ENCODE peak calls at places on chromosome 3, in ten cellular contexts. One of them, this sample, is unnamed.

GRCh38 chr3:117665311-117665710 is 955.7 kb downstream of the TUSC7 start:
- DNase-seq in IMR-90: no peak
- DNase-seq in stomach: peak; percentile 70
- DNase-seq in body of pancreas: peak; percentile 41
- DNase-seq in HCT116: no peak
- DNase-seq in HepG2: no peak
- DNase-seq in upper lobe of left lung: no peak
- DNase-seq in suprapubic skin: no peak
- DNase-seq in endothelial cell of umbilical vein: no peak
- DNase-seq in esophagus muscularis mucosa: no peak
- DNase-seq in this sample: no peak

GRCh38 chr3:114558271-114558670 is 264.4 kb downstream of the TIGIT start:
- DNase-seq in endothelial cell of umbilical vein: no peak
- DNase-seq in suprapubic skin: no peak
- DNase-seq in body of pancreas: no peak
- DNase-seq in stomach: no peak
- DNase-seq in upper lobe of left lung: no peak
- DNase-seq in HepG2: no peak
- DNase-seq in esophagus muscularis mucosa: no peak
- DNase-seq in IMR-90: peak; percentile 46
- DNase-seq in HCT116: no peak
- DNase-seq in this sample: no peak

GRCh38 chr3:148600902-148601765 is 96.6 kb upstream of the AGTR1 start:
- DNase-seq in stomach: no peak
- DNase-seq in suprapubic skin: no peak
- DNase-seq in endothelial cell of umbilical vein: no peak
- DNase-seq in HCT116: peak; percentile 4
- DNase-seq in body of pancreas: peak; percentile 29
- DNase-seq in HepG2: peak; percentile 100
- DNase-seq in esophagus muscularis mucosa: no peak
- DNase-seq in IMR-90: no peak
- DNase-seq in upper lobe of left lung: no peak
- DNase-seq in this sample: no peak

GRCh38 chr3:60588806-60589205 is 662.4 kb downstream of the FHIT start:
- DNase-seq in esophagus muscularis mucosa: no peak
- DNase-seq in stomach: no peak
- DNase-seq in IMR-90: peak; percentile 85
- DNase-seq in endothelial cell of umbilical vein: no peak
- DNase-seq in HCT116: peak; percentile 33
- DNase-seq in upper lobe of left lung: no peak
- DNase-seq in HepG2: no peak
- DNase-seq in suprapubic skin: no peak
- DNase-seq in body of pancreas: no peak
- DNase-seq in this sample: no peak

GRCh38 chr3:16300881-16301359 is 35.9 kb downstream of the OXNAD1 start:
- DNase-seq in suprapubic skin: no peak
- DNase-seq in IMR-90: no peak
- DNase-seq in HCT116: no peak
- DNase-seq in body of pancreas: no peak
- DNase-seq in endothelial cell of umbilical vein: no peak
- DNase-seq in esophagus muscularis mucosa: peak; percentile 91
- DNase-seq in HepG2: no peak
- DNase-seq in upper lobe of left lung: no peak
- DNase-seq in stomach: no peak
- DNase-seq in this sample: no peak

GRCh38 chr3:138042043-138042442 is 32.1 kb downstream of the CLDN18 start:
- DNase-seq in endothelial cell of umbilical vein: no peak
- DNase-seq in stomach: no peak
- DNase-seq in suprapubic skin: no peak
- DNase-seq in body of pancreas: no peak
- DNase-seq in IMR-90: peak; percentile 89
- DNase-seq in HCT116: no peak
- DNase-seq in upper lobe of left lung: no peak
- DNase-seq in esophagus muscularis mucosa: no peak
- DNase-seq in HepG2: no peak
- DNase-seq in this sample: no peak

GRCh38 chr3:177236704-177237103 is 39.4 kb upstream of the TBL1XR1 start:
- DNase-seq in suprapubic skin: no peak
- DNase-seq in HepG2: no peak
- DNase-seq in upper lobe of left lung: no peak
- DNase-seq in stomach: no peak
- DNase-seq in endothelial cell of umbilical vein: no peak
- DNase-seq in IMR-90: peak; percentile 52
- DNase-seq in body of pancreas: no peak
- DNase-seq in HCT116: no peak
- DNase-seq in esophagus muscularis mucosa: no peak
- DNase-seq in this sample: no peak

GRCh38 chr3:16546186-16547004 is 32.9 kb upstream of the RFTN1 start:
- DNase-seq in upper lobe of left lung: peak; percentile 38
- DNase-seq in endothelial cell of umbilical vein: peak; percentile 4
- DNase-seq in stomach: no peak
- DNase-seq in HCT116: no peak
- DNase-seq in esophagus muscularis mucosa: peak; percentile 50
- DNase-seq in HepG2: no peak
- DNase-seq in suprapubic skin: no peak
- DNase-seq in body of pancreas: no peak
- DNase-seq in IMR-90: no peak
- DNase-seq in this sample: no peak

GRCh38 chr3:114308830-114309229 is 15.0 kb downstream of the TIGIT start:
- DNase-seq in IMR-90: no peak
- DNase-seq in HCT116: no peak
- DNase-seq in suprapubic skin: no peak
- DNase-seq in esophagus muscularis mucosa: no peak
- DNase-seq in stomach: no peak
- DNase-seq in HepG2: no peak
- DNase-seq in endothelial cell of umbilical vein: no peak
- DNase-seq in upper lobe of left lung: no peak
- DNase-seq in body of pancreas: no peak
- DNase-seq in this sample: no peak

GRCh38 chr3:127697531-127698240 is 24.9 kb downstream of the ABTB1 start:
- DNase-seq in stomach: peak; percentile 80
- DNase-seq in body of pancreas: peak; percentile 88
- DNase-seq in suprapubic skin: peak; percentile 90
- DNase-seq in endothelial cell of umbilical vein: peak; percentile 92
- DNase-seq in esophagus muscularis mucosa: peak; percentile 95
- DNase-seq in HepG2: peak; percentile 58
- DNase-seq in HCT116: peak; percentile 50
- DNase-seq in upper lobe of left lung: no peak
- DNase-seq in IMR-90: peak; percentile 90
- DNase-seq in this sample: peak; percentile 81
- H3K4me3 ChIP-seq in stomach: peak overlapping the region; percentile 16
- H3K4me3 ChIP-seq in body of pancreas: no peak overlapping the region
- H3K4me3 ChIP-seq in suprapubic skin: peak overlapping the region; percentile 22
- H3K4me3 ChIP-seq in endothelial cell of umbilical vein: no peak overlapping the region
- H3K4me3 ChIP-seq in esophagus muscularis mucosa: peak overlapping the region; percentile 33
- H3K4me3 ChIP-seq in HepG2: no peak overlapping the region
- H3K4me3 ChIP-seq in HCT116: no peak overlapping the region
- H3K4me3 ChIP-seq in upper lobe of left lung: no peak overlapping the region
- H3K4me3 ChIP-seq in IMR-90: no peak overlapping the region
- H3K4me3 ChIP-seq in this sample: no peak overlapping the region

DNA sequence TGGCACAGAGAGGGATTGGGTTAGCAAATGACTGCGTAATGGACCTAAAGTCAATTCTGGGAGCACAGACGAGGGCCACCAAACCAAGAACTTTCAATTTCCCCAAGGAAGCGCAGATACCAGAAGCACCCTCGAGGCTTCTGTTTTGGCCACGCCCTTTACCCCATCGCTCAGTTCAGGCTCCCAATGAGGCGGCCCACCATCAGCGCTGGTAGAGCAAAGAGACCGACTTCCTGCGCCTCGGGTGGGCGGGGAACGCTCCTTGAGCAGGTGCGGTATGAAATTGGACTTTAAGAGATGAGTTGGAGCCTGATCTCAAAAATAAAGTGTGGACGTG is 603 bp upstream of the SPSB4 start:
- DNase-seq in esophagus muscularis mucosa: no peak
- DNase-seq in endothelial cell of umbilical vein: no peak
- DNase-seq in body of pancreas: no peak
- DNase-seq in suprapubic skin: no peak
- DNase-seq in IMR-90: no peak
- DNase-seq in upper lobe of left lung: no peak
- DNase-seq in HepG2: no peak
- DNase-seq in stomach: no peak
- DNase-seq in HCT116: no peak
- DNase-seq in this sample: no peak
- H3K27me3 ChIP-seq in esophagus muscularis mucosa: no peaks in the 10 kb centered on the region
- H3K27me3 ChIP-seq in endothelial cell of umbilical vein: peaks cover 26% of the 10 kb centered on the region
- H3K27me3 ChIP-seq in body of pancreas: no peaks in the 10 kb centered on the region
- H3K27me3 ChIP-seq in suprapubic skin: peaks cover 60% of the 10 kb centered on the region
- H3K27me3 ChIP-seq in IMR-90: peaks cover 40% of the 10 kb centered on the region
- H3K27me3 ChIP-seq in upper lobe of left lung: peaks cover 27% of the 10 kb centered on the region
- H3K27me3 ChIP-seq in HepG2: peaks cover 40% of the 10 kb centered on the region
- H3K27me3 ChIP-seq in stomach: peaks cover 14% of the 10 kb centered on the region
- H3K27me3 ChIP-seq in HCT116: peaks cover 21% of the 10 kb centered on the region
- H3K27me3 ChIP-seq in this sample: no peaks in the 10 kb centered on the region

GRCh38 chr3:113019182-113020137 is 28.7 kb downstream of the GTPBP8 start:
- DNase-seq in esophagus muscularis mucosa: peak; percentile 98
- DNase-seq in endothelial cell of umbilical vein: peak; percentile 91
- DNase-seq in body of pancreas: peak; percentile 91
- DNase-seq in stomach: peak; percentile 89
- DNase-seq in upper lobe of left lung: peak; percentile 95
- DNase-seq in suprapubic skin: peak; percentile 94
- DNase-seq in IMR-90: peak; percentile 91
- DNase-seq in HCT116: peak; percentile 82
- DNase-seq in HepG2: peak; percentile 81
- DNase-seq in this sample: peak; percentile 93
- TF ChIP-seq POLR2A in esophagus muscularis mucosa: peak; percentile 25
- TF ChIP-seq POLR2A in endothelial cell of umbilical vein: peak; percentile 75
- TF ChIP-seq POLR2A in body of pancreas: peak; percentile 75
- TF ChIP-seq POLR2A in stomach: no peak
- TF ChIP-seq POLR2A in upper lobe of left lung: peak; percentile 56
- TF ChIP-seq POLR2A in suprapubic skin: no peak
- TF ChIP-seq POLR2A in IMR-90: peak; percentile 75
- TF ChIP-seq POLR2A in HCT116: peak; percentile 74
- TF ChIP-seq POLR2A in HepG2: peak; percentile 80
- TF ChIP-seq POLR2A in this sample: peak; percentile 68

GRCh38 chr3:75395601-75396315 is 268.4 kb upstream of the FRG2C start:
- DNase-seq in HCT116: no peak
- DNase-seq in body of pancreas: no peak
- DNase-seq in upper lobe of left lung: peak; percentile 84
- DNase-seq in esophagus muscularis mucosa: no peak
- DNase-seq in stomach: no peak
- DNase-seq in suprapubic skin: no peak
- DNase-seq in IMR-90: no peak
- DNase-seq in endothelial cell of umbilical vein: no peak
- DNase-seq in HepG2: no peak
- DNase-seq in this sample: no peak

GRCh38 chr3:75396316-75396802 is 267.8 kb upstream of the FRG2C start:
- DNase-seq in body of pancreas: peak; percentile 32
- DNase-seq in HCT116: no peak
- DNase-seq in HepG2: no peak
- DNase-seq in suprapubic skin: no peak
- DNase-seq in IMR-90: no peak
- DNase-seq in stomach: no peak
- DNase-seq in esophagus muscularis mucosa: no peak
- DNase-seq in endothelial cell of umbilical vein: no peak
- DNase-seq in upper lobe of left lung: no peak
- DNase-seq in this sample: no peak
- H3K4me3 ChIP-seq in body of pancreas: no peak overlapping the region
- H3K4me3 ChIP-seq in HCT116: no peak overlapping the region
- H3K4me3 ChIP-seq in HepG2: no peak overlapping the region
- H3K4me3 ChIP-seq in suprapubic skin: peak overlapping the region; percentile 36
- H3K4me3 ChIP-seq in IMR-90: no peak overlapping the region
- H3K4me3 ChIP-seq in stomach: peak overlapping the region; percentile 29
- H3K4me3 ChIP-seq in esophagus muscularis mucosa: peak overlapping the region; percentile 40
- H3K4me3 ChIP-seq in endothelial cell of umbilical vein: no peak overlapping the region
- H3K4me3 ChIP-seq in upper lobe of left lung: peak overlapping the region; percentile 29
- H3K4me3 ChIP-seq in this sample: no peak overlapping the region

DNA sequence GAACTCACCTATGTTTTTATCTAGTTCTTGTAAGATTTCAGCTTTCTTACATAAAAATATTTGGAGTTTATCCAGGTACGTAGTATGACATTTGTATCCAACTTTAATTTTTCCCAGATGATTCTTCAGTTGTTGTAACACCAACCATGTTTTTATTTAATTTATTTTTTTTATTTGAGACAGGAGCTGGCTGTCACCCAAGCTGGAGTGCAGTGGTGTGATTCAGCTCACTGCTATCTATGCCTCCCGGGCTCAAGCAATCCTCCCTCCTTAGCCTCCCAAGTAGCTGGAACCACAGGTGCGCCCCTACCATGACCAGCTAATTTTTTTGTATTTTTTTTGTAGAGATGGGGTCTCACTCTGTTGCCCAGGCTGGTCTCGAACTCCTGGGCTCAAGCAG is 6.6 kb downstream of the XYLB start:
- DNase-seq in HCT116: no peak
- DNase-seq in IMR-90: peak; percentile 24
- DNase-seq in stomach: no peak
- DNase-seq in endothelial cell of umbilical vein: no peak
- DNase-seq in body of pancreas: no peak
- DNase-seq in esophagus muscularis mucosa: no peak
- DNase-seq in upper lobe of left lung: no peak
- DNase-seq in HepG2: no peak
- DNase-seq in suprapubic skin: peak; percentile 43
- DNase-seq in this sample: no peak
- H3K27me3 ChIP-seq in HCT116: no peaks in the 10 kb centered on the region
- H3K27me3 ChIP-seq in IMR-90: no peaks in the 10 kb centered on the region
- H3K27me3 ChIP-seq in stomach: no peaks in the 10 kb centered on the region
- H3K27me3 ChIP-seq in endothelial cell of umbilical vein: no peaks in the 10 kb centered on the region
- H3K27me3 ChIP-seq in body of pancreas: no peaks in the 10 kb centered on the region
- H3K27me3 ChIP-seq in esophagus muscularis mucosa: no peaks in the 10 kb centered on the region
- H3K27me3 ChIP-seq in upper lobe of left lung: no peaks in the 10 kb centered on the region
- H3K27me3 ChIP-seq in HepG2: no peaks in the 10 kb centered on the region
- H3K27me3 ChIP-seq in suprapubic skin: no peaks in the 10 kb centered on the region
- H3K27me3 ChIP-seq in this sample: no peaks in the 10 kb centered on the region

DNA sequence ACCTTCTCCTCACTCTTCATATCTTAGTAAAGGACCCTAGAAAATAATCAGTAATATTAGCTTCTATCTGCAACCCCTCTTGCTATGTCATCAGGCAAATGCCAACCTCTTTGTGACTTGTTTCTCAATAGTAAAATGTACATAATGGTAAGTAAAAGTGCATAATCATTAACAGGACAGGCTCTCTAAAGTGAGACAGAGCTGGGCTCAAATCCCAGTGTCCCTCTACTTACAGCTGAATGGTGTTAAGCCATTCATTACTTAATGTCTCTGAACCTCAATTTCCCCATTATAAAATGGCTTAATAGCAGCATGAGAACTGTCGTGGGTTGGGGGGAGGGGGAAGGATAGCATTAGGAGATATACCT is 62.6 kb upstream of the ATP11B start:
- DNase-seq in stomach: no peak
- DNase-seq in HepG2: peak; percentile 18
- DNase-seq in upper lobe of left lung: no peak
- DNase-seq in IMR-90: no peak
- DNase-seq in endothelial cell of umbilical vein: no peak
- DNase-seq in suprapubic skin: no peak
- DNase-seq in body of pancreas: no peak
- DNase-seq in HCT116: no peak
- DNase-seq in esophagus muscularis mucosa: no peak
- DNase-seq in this sample: no peak
- TF ChIP-seq POLR2A in stomach: no peak
- TF ChIP-seq POLR2A in HepG2: no peak
- TF ChIP-seq POLR2A in upper lobe of left lung: no peak
- TF ChIP-seq POLR2A in IMR-90: no peak
- TF ChIP-seq POLR2A in endothelial cell of umbilical vein: no peak
- TF ChIP-seq POLR2A in suprapubic skin: no peak
- TF ChIP-seq POLR2A in body of pancreas: no peak
- TF ChIP-seq POLR2A in HCT116: no peak
- TF ChIP-seq POLR2A in esophagus muscularis mucosa: no peak
- TF ChIP-seq POLR2A in this sample: no peak